ENCODE peak calls at places on chromosome 12, in four cellular contexts. One of them, this sample, is unnamed. For H3K4me1, the result is how much of the 10 kb centered on the place peaks cover.

GRCh38 chr12:64826234-64826633 is 1.8 kb downstream of the TBC1D30 start:
- DNase-seq in IMR-90: peak
- DNase-seq in GM23248: peak
- DNase-seq in Karpas-422: no peak
- DNase-seq in this sample: peak

GRCh38 chr12:1592444-1593231 is 1.7 kb downstream of the FBXL14 start:
- DNase-seq in IMR-90: peak
- DNase-seq in GM23248: peak
- DNase-seq in Karpas-422: peak
- DNase-seq in this sample: peak

GRCh38 chr12:117857632-117858274 is 111.0 kb downstream of the KSR2 start:
- DNase-seq in IMR-90: peak
- DNase-seq in GM23248: peak
- DNase-seq in Karpas-422: peak
- DNase-seq in this sample: peak

GRCh38 chr12:80946591-80946990 is 8.9 kb upstream of the LIN7A start:
- DNase-seq in IMR-90: peak
- DNase-seq in GM23248: peak
- DNase-seq in Karpas-422: peak
- DNase-seq in this sample: peak

GRCh38 chr12:104279164-104279563 is 24.4 kb upstream of the EID3 start:
- DNase-seq in IMR-90: no peak
- DNase-seq in GM23248: no peak
- DNase-seq in Karpas-422: no peak
- DNase-seq in this sample: peak

GRCh38 chr12:14784471-14784870 is 18.8 kb downstream of the WBP11 start:
- DNase-seq in IMR-90: no peak
- DNase-seq in GM23248: no peak
- DNase-seq in Karpas-422: no peak
- DNase-seq in this sample: no peak

GRCh38 chr12:85029456-85029855 is 6.6 kb downstream of the TSPAN19 start:
- DNase-seq in IMR-90: peak
- DNase-seq in GM23248: peak
- DNase-seq in Karpas-422: peak
- DNase-seq in this sample: no peak

GRCh38 chr12:30830751-30831150 is 76.0 kb upstream of the CAPRIN2 start:
- DNase-seq in IMR-90: no peak
- DNase-seq in GM23248: no peak
- DNase-seq in Karpas-422: no peak
- DNase-seq in this sample: no peak

GRCh38 chr12:79587368-79587767 is 103.4 kb downstream of the PAWR start:
- DNase-seq in IMR-90: no peak
- DNase-seq in GM23248: no peak
- DNase-seq in Karpas-422: no peak
- DNase-seq in this sample: no peak

GRCh38 chr12:97595423-97595822 is 132.8 kb downstream of the RMST start:
- DNase-seq in IMR-90: no peak
- DNase-seq in GM23248: no peak
- DNase-seq in Karpas-422: no peak
- DNase-seq in this sample: no peak

GRCh38 chr12:117854339-117855012 is 114.3 kb downstream of the KSR2 start:
- DNase-seq in IMR-90: peak
- DNase-seq in GM23248: peak
- DNase-seq in Karpas-422: peak
- DNase-seq in this sample: peak

GRCh38 chr12:88836156-88836555 is 255.9 kb upstream of the KITLG start:
- DNase-seq in IMR-90: no peak
- DNase-seq in GM23248: no peak
- DNase-seq in Karpas-422: no peak
- DNase-seq in this sample: no peak

GRCh38 chr12:127162902-127163301 is 1104.1 kb upstream of the TMEM132C start:
- DNase-seq in IMR-90: peak
- DNase-seq in GM23248: peak
- DNase-seq in Karpas-422: no peak
- DNase-seq in this sample: peak

GRCh38 chr12:26298785-26299621 is 103.6 kb downstream of the SSPN start:
- DNase-seq in IMR-90: peak
- DNase-seq in GM23248: peak
- DNase-seq in Karpas-422: peak
- DNase-seq in this sample: peak

GRCh38 chr12:15599266-15600037 is 189.7 kb downstream of the EPS8 start:
- DNase-seq in IMR-90: peak
- DNase-seq in GM23248: peak
- DNase-seq in Karpas-422: no peak
- DNase-seq in this sample: peak

GRCh38 chr12:95339086-95339788 is 121.6 kb downstream of the VEZT start:
- DNase-seq in IMR-90: no peak
- DNase-seq in GM23248: peak
- DNase-seq in Karpas-422: no peak
- DNase-seq in this sample: no peak

GRCh38 chr12:122866379-122866778 is 29.5 kb downstream of the VPS37B start:
- DNase-seq in IMR-90: no peak
- DNase-seq in GM23248: no peak
- DNase-seq in Karpas-422: no peak
- DNase-seq in this sample: no peak

GRCh38 chr12:113369391-113369790 is 11.0 kb downstream of the PLBD2 start:
- DNase-seq in IMR-90: no peak
- DNase-seq in GM23248: no peak
- DNase-seq in Karpas-422: no peak
- DNase-seq in this sample: no peak

GRCh38 chr12:26555139-26555538 is 277.9 kb downstream of the ITPR2 start:
- DNase-seq in IMR-90: peak
- DNase-seq in GM23248: peak
- DNase-seq in Karpas-422: no peak
- DNase-seq in this sample: peak

GRCh38 chr12:120474092-120474960 is 4.8 kb upstream of the SRSF9 start:
- DNase-seq in IMR-90: peak
- DNase-seq in GM23248: peak
- DNase-seq in Karpas-422: no peak
- DNase-seq in this sample: peak

GRCh38 chr12:55829967-55830600 is 697 bp upstream of the DNAJC14 start:
- DNase-seq in IMR-90: no peak
- DNase-seq in GM23248: no peak
- DNase-seq in Karpas-422: peak
- DNase-seq in this sample: no peak

GRCh38 chr12:52873513-52873831 is 24.7 kb upstream of the KRT78 start:
- DNase-seq in IMR-90: no peak
- DNase-seq in GM23248: no peak
- DNase-seq in Karpas-422: no peak
- DNase-seq in this sample: no peak

GRCh38 chr12:6949063-6949594 is 2.0 kb upstream of the PTPN6 start:
- DNase-seq in IMR-90: no peak
- DNase-seq in GM23248: no peak
- DNase-seq in Karpas-422: peak
- DNase-seq in this sample: no peak

GRCh38 chr12:74441872-74442271 is 95.8 kb upstream of the ATXN7L3B start:
- DNase-seq in IMR-90: no peak
- DNase-seq in GM23248: no peak
- DNase-seq in Karpas-422: peak
- DNase-seq in this sample: no peak

GRCh38 chr12:1539135-1539534 is 55.2 kb downstream of the FBXL14 start:
- DNase-seq in IMR-90: no peak
- DNase-seq in GM23248: no peak
- DNase-seq in Karpas-422: no peak
- DNase-seq in this sample: no peak

GRCh38 chr12:78636253-78636855 is 228.2 kb upstream of the SYT1 start:
- DNase-seq in IMR-90: no peak
- DNase-seq in GM23248: peak
- DNase-seq in Karpas-422: no peak
- DNase-seq in this sample: no peak

GRCh38 chr12:122834921-122835692 is at the start of gene HIP1R:
- DNase-seq in IMR-90: no peak
- DNase-seq in GM23248: peak
- DNase-seq in Karpas-422: peak
- DNase-seq in this sample: no peak

GRCh38 chr12:105920161-105920684 is 218.5 kb downstream of the NUAK1 start:
- DNase-seq in IMR-90: no peak
- DNase-seq in GM23248: no peak
- DNase-seq in Karpas-422: no peak
- DNase-seq in this sample: peak

GRCh38 chr12:109309441-109310246 is 560 bp upstream of the FOXN4 start:
- DNase-seq in IMR-90: no peak
- DNase-seq in GM23248: peak
- DNase-seq in Karpas-422: no peak
- DNase-seq in this sample: no peak

GRCh38 chr12:63802012-63802608 is 22.4 kb downstream of the RXYLT1 start:
- DNase-seq in IMR-90: peak
- DNase-seq in GM23248: peak
- DNase-seq in Karpas-422: peak
- DNase-seq in this sample: no peak

GRCh38 chr12:56118688-56119045 is 601 bp downstream of the ZC3H10 start:
- DNase-seq in IMR-90: no peak
- DNase-seq in GM23248: no peak
- DNase-seq in Karpas-422: no peak
- DNase-seq in this sample: no peak

GRCh38 chr12:80937391-80938238 is at the start of gene LIN7A:
- DNase-seq in IMR-90: peak
- DNase-seq in GM23248: peak
- DNase-seq in Karpas-422: no peak
- DNase-seq in this sample: peak

GRCh38 chr12:96623155-96623554 is 133.8 kb downstream of the CFAP54 start:
- DNase-seq in IMR-90: no peak
- DNase-seq in GM23248: no peak
- DNase-seq in Karpas-422: no peak
- DNase-seq in this sample: no peak

GRCh38 chr12:48779869-48780268 is 9.0 kb downstream of the ADCY6 start:
- DNase-seq in IMR-90: peak
- DNase-seq in GM23248: peak
- DNase-seq in Karpas-422: no peak
- DNase-seq in this sample: peak

GRCh38 chr12:72277415-72277814 is 5.2 kb downstream of the TRHDE start:
- DNase-seq in IMR-90: peak
- DNase-seq in GM23248: peak
- DNase-seq in Karpas-422: no peak
- DNase-seq in this sample: peak

GRCh38 chr12:72273851-72274284 is 1.7 kb downstream of the TRHDE start:
- DNase-seq in IMR-90: no peak
- DNase-seq in GM23248: no peak
- DNase-seq in Karpas-422: no peak
- DNase-seq in this sample: no peak

GRCh38 chr12:72276212-72276865 is 4.2 kb downstream of the TRHDE start:
- DNase-seq in IMR-90: no peak
- DNase-seq in GM23248: no peak
- DNase-seq in Karpas-422: no peak
- DNase-seq in this sample: no peak

GRCh38 chr12:72274926-72275325 is 2.8 kb downstream of the TRHDE start:
- DNase-seq in IMR-90: peak
- DNase-seq in GM23248: peak
- DNase-seq in Karpas-422: no peak
- DNase-seq in this sample: no peak

DNA sequence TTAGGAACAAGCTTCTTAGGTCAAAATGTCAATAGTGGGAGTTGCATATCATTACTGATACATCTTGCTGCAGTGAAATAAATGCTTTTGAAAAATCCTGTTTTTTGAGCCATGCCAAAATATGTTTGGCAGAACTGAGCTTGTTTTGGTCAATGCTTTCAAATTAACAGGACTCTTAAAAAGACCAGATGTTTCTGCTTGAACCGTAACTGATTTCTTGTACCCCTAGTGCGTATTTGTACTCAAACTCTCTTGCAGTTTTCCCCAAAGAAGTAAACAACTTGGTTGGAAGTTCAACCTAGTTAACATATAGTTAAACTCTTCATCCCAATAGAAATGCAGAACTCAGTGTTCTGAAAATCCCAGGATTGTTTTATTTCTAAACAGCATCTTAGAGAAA is 3.4 kb downstream of the TRHDE start:
- DNase-seq in IMR-90: no peak
- DNase-seq in GM23248: no peak
- DNase-seq in Karpas-422: no peak
- DNase-seq in this sample: no peak
- H3K4me1 ChIP-seq in IMR-90: under half
- H3K4me1 ChIP-seq in GM23248: under half
- H3K4me1 ChIP-seq in Karpas-422: under half
- H3K4me1 ChIP-seq in this sample: under half

GRCh38 chr12:47323802-47324201 is 244.0 kb upstream of the AMIGO2 start:
- DNase-seq in IMR-90: no peak
- DNase-seq in GM23248: no peak
- DNase-seq in Karpas-422: no peak
- DNase-seq in this sample: no peak

GRCh38 chr12:47318963-47319362 is 239.2 kb upstream of the AMIGO2 start:
- DNase-seq in IMR-90: no peak
- DNase-seq in GM23248: no peak
- DNase-seq in Karpas-422: no peak
- DNase-seq in this sample: no peak

GRCh38 chr12:47319746-47320145 is 240.0 kb upstream of the AMIGO2 start:
- DNase-seq in IMR-90: no peak
- DNase-seq in GM23248: no peak
- DNase-seq in Karpas-422: no peak
- DNase-seq in this sample: no peak

GRCh38 chr12:47317182-47317915 is 237.6 kb upstream of the AMIGO2 start:
- DNase-seq in IMR-90: no peak
- DNase-seq in GM23248: peak
- DNase-seq in Karpas-422: no peak
- DNase-seq in this sample: peak

GRCh38 chr12:47321436-47321835 is 241.7 kb upstream of the AMIGO2 start:
- DNase-seq in IMR-90: no peak
- DNase-seq in GM23248: no peak
- DNase-seq in Karpas-422: no peak
- DNase-seq in this sample: no peak
- H3K9ac ChIP-seq in IMR-90: no peak
- H3K9ac ChIP-seq in GM23248: no peak
- H3K9ac ChIP-seq in Karpas-422: no peak
- H3K9ac ChIP-seq in this sample: no peak

DNA sequence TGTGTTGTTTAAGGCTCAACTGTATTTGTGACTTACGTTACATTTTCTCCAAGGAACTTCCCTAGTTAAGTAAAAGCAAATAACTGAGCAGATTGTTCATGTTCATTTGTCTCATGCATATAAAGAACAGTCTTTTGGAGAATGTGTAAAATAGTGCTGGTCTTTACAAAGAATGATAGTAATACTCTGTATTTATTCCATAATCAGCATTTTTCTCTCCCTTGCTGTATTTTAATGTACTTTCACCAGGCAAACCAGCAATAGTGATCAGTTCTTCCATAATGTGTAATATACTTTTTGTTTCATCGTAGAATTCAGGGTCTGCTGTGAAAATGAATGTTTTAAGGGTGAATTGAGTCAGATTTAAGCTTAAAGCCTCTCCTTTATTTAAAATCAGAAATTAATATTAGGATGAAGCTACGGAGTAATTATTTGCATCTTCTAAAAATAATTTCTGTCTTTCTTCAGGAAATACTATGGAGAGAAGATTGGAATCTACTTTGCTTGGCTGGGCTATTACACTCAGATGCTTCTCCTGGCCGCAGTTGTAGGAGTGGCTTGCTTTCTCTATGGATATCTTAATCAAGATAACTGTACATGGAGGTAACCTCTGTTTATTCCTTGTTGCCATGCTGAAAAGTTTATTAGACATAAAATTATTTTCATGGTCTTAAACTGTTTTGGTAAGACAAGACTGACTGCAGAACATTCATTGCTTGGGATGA is 141.1 kb downstream of the ANO6 start:
- DNase-seq in IMR-90: no peak
- DNase-seq in GM23248: no peak
- DNase-seq in Karpas-422: no peak
- DNase-seq in this sample: no peak
- H3K27ac ChIP-seq in IMR-90: no peak
- H3K27ac ChIP-seq in GM23248: no peak
- H3K27ac ChIP-seq in Karpas-422: no peak
- H3K27ac ChIP-seq in this sample: no peak

GRCh38 chr12:132489602-132490239 is at the start of gene FBRSL1:
- DNase-seq in IMR-90: peak
- DNase-seq in GM23248: peak
- DNase-seq in Karpas-422: peak
- DNase-seq in this sample: peak
- H3K4me1 ChIP-seq in IMR-90: under half
- H3K4me1 ChIP-seq in GM23248: under half
- H3K4me1 ChIP-seq in Karpas-422: under half
- H3K4me1 ChIP-seq in this sample: under half